ENCODE peak calls at places on chromosome 6, in four cellular contexts. E, Y, X and N are unnamed samples.
A peak's percentile ranks its signal among the peaks of the same experiment; 100 is the strongest.

GRCh38 chr6:73511796-73512195 is 9.0 kb downstream of the EEF1A1 start:
- DNase-seq in E (no peak), Y (peak; percentile 41), X (no peak), N (no peak)

GRCh38 chr6:55632953-55633352 is 54.0 kb upstream of the HMGCLL1 start:
- DNase-seq in E (no peak), Y (no peak), X (no peak), N (no peak)

GRCh38 chr6:54846857-54847721 is 518 bp downstream of the FAM83B start:
- DNase-seq in E (no peak), Y (peak; percentile 19), X (no peak), N (no peak)

GRCh38 chr6:16427124-16427523 is 188.7 kb downstream of the GMPR start:
- DNase-seq in E (no peak), Y (no peak), X (no peak), N (no peak)

GRCh38 chr6:25447570-25447929 is 168.4 kb downstream of the CARMIL1 start:
- DNase-seq in E (no peak), Y (no peak), X (no peak), N (no peak)

GRCh38 chr6:100998111-100998510 is 117.0 kb upstream of the ASCC3 start:
- DNase-seq in E (no peak), Y (peak; percentile 13), X (no peak), N (peak; percentile 76)

GRCh38 chr6:7919871-7920270 is 9.3 kb upstream of the TXNDC5 start:
- DNase-seq in E (no peak), Y (peak; percentile 15), X (no peak), N (no peak)

GRCh38 chr6:149264629-149265028 is 52.9 kb upstream of the TAB2 start:
- DNase-seq in E (no peak), Y (no peak), X (no peak), N (no peak)

GRCh38 chr6:13455604-13456003 is 31.8 kb downstream of the GFOD1 start:
- DNase-seq in E (no peak), Y (no peak), X (peak; percentile 81), N (no peak)

GRCh38 chr6:12439296-12439695 is 149.1 kb downstream of the EDN1 start:
- DNase-seq in E (no peak), Y (no peak), X (no peak), N (no peak)

GRCh38 chr6:111791415-111791814 is 81.8 kb downstream of the FYN start:
- DNase-seq in E (no peak), Y (peak; percentile 58), X (no peak), N (no peak)

GRCh38 chr6:89360415-89360999 is 8.0 kb upstream of the UBE2J1 start:
- DNase-seq in E (no peak), Y (peak; percentile 71), X (no peak), N (no peak)

GRCh38 chr6:12324741-12325140 is 34.6 kb downstream of the EDN1 start:
- DNase-seq in E (no peak), Y (no peak), X (no peak), N (no peak)

GRCh38 chr6:101120747-101121146 is 239.6 kb upstream of the ASCC3 start:
- DNase-seq in E (no peak), Y (no peak), X (no peak), N (no peak)

GRCh38 chr6:99614430-99615161 is 8.0 kb downstream of the PRDM13 start:
- DNase-seq in E (peak; percentile 51), Y (no peak), X (no peak), N (no peak)

GRCh38 chr6:169429001-169429400 is 175.4 kb upstream of the THBS2 start:
- DNase-seq in E (no peak), Y (no peak), X (no peak), N (no peak)

GRCh38 chr6:26195924-26196845 is 109.0 kb downstream of the HFE start:
- DNase-seq in E (no peak), Y (peak; percentile 48), X (no peak), N (no peak)

GRCh38 chr6:150417899-150418824 is 49.4 kb downstream of the IYD start:
- DNase-seq in E (no peak), Y (peak; percentile 81), X (no peak), N (peak; percentile 69)
- H3K4me3 ChIP-seq in E (peak overlapping the region; percentile 49), Y (peak overlapping the region; percentile 70), X (no peak overlapping the region), N (peak overlapping the region; percentile 42)

GRCh38 chr6:20124545-20124944 is 87.7 kb downstream of the MBOAT1 start:
- DNase-seq in E (no peak), Y (no peak), X (no peak), N (no peak)

GRCh38 chr6:20129290-20130088 is 82.8 kb downstream of the MBOAT1 start:
- DNase-seq in E (no peak), Y (no peak), X (no peak), N (no peak)

GRCh38 chr6:20126789-20127653 is 85.2 kb downstream of the MBOAT1 start:
- DNase-seq in E (peak; percentile 76), Y (peak; percentile 48), X (peak; percentile 90), N (peak; percentile 23)

GRCh38 chr6:20128018-20128417 is 84.3 kb downstream of the MBOAT1 start:
- DNase-seq in E (no peak), Y (no peak), X (no peak), N (no peak)

GRCh38 chr6:20126102-20126752 is 86.0 kb downstream of the MBOAT1 start:
- DNase-seq in E (no peak), Y (no peak), X (no peak), N (no peak)
- H3K4me3 ChIP-seq in E (no peak overlapping the region), Y (no peak overlapping the region), X (no peak overlapping the region), N (no peak overlapping the region)

DNA sequence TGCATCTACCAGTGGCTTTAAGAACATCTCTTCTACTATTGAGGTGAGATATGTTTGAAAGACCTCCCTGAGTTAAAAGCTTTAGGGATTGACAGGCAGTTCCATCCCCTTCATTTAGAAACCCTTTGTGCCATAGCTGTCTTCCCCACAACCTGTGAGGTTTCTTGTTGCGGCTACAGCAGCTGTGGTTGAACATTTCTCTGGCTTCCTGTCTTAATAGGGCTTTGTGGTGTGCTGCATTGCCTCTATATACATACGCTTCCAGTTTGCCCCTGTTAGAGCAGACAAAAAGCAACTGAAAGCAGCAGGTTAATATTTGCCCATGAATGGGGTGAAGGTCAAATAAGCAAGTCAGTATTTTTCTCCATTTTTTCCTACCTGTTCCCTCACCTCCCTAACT is 210.2 kb downstream of the TMEM200A start:
- DNase-seq in E (no peak), Y (no peak), X (no peak), N (no peak)
- H3K4me3 ChIP-seq in E (no peak overlapping the region), Y (no peak overlapping the region), X (no peak overlapping the region), N (no peak overlapping the region)

GRCh38 chr6:129501401-129502051 is 208.5 kb downstream of the ARHGAP18 start:
- DNase-seq in E (peak; percentile 52), Y (peak; percentile 97), X (no peak), N (peak; percentile 95)
- H3K4me3 ChIP-seq in E (no peak overlapping the region), Y (peak overlapping the region; percentile 36), X (no peak overlapping the region), N (peak overlapping the region; percentile 40)